ENCODE peak calls at places on chromosomes 12 and 14, in six cellular contexts. C is ovary; N is breast epithelium; W is mammary epithelial cell; E is CD8-positive, alpha-beta T cell; P is right cardiac atrium. O is an unnamed sample. For H3K4me1, the result is how much of the 10 kb centered on the place peaks cover.

GRCh38 chr12:79206871-79207270 is 342.3 kb downstream of the SYT1 start:
- DNase-seq in N (no peak), C (no peak), W (peak), P (no peak), E (no peak), O (no peak)

GRCh38 chr12:53052419-53053222 is 2.8 kb downstream of the TNS2 start:
- DNase-seq in W (peak), N (peak), C (peak), E (no peak), P (peak), O (peak)

GRCh38 chr12:56715798-56716197 is 9.3 kb downstream of the NACA start:
- DNase-seq in P (no peak), E (no peak), C (no peak), W (no peak), N (no peak), O (no peak)

GRCh38 chr14:97640031-97640430 is 842.8 kb downstream of the VRK1 start:
- DNase-seq in W (no peak), C (no peak), E (no peak), N (no peak), P (no peak), O (no peak)

GRCh38 chr14:98943907-98944306 is 328.1 kb downstream of the BCL11B start:
- DNase-seq in E (no peak), N (no peak), W (no peak), C (no peak), P (no peak), O (no peak)

GRCh38 chr14:106670006-106670405 is 1143.6 kb downstream of the TMEM121 start:
- DNase-seq in C (no peak), P (no peak), E (no peak), N (no peak), W (no peak), O (no peak)

GRCh38 chr12:6285532-6286306 is 24.8 kb upstream of the PLEKHG6 start:
- DNase-seq in W (peak), P (no peak), E (no peak), C (no peak), N (no peak), O (peak)

GRCh38 chr14:51783765-51784164 is 76.6 kb upstream of the GNG2 start:
- DNase-seq in E (no peak), W (peak), C (no peak), P (no peak), N (no peak), O (no peak)

GRCh38 chr14:105349992-105350391 is 35.4 kb downstream of the PACS2 start:
- DNase-seq in P (peak), E (no peak), C (no peak), N (no peak), W (no peak), O (no peak)

GRCh38 chr14:23297878-23298277 is 4.8 kb downstream of the PPP1R3E start:
- DNase-seq in W (no peak), C (peak), E (no peak), N (no peak), P (no peak), O (no peak)

GRCh38 chr12:61993734-61994345 is 266.4 kb upstream of the USP15 start:
- DNase-seq in P (no peak), C (no peak), W (peak), N (no peak), E (no peak), O (no peak)

GRCh38 chr14:36845346-36846042 is 183.8 kb downstream of the PAX9 start:
- DNase-seq in C (no peak), W (no peak), N (no peak), E (no peak), P (no peak), O (no peak)

GRCh38 chr12:105083041-105083440 is 1.2 kb downstream of the ALDH1L2 start:
- DNase-seq in E (no peak), C (no peak), W (no peak), P (no peak), N (no peak), O (no peak)

GRCh38 chr12:88309546-88309945 is 167.4 kb downstream of the TMTC3 start:
- DNase-seq in E (no peak), N (no peak), P (no peak), W (peak), C (no peak), O (peak)

GRCh38 chr14:61480704-61481285 is 159.4 kb downstream of the PRKCH start:
- DNase-seq in C (no peak), P (no peak), W (no peak), E (no peak), N (no peak), O (no peak)
- H3K4me1 ChIP-seq in C (under half), P (under half), W (under half), E (half or more), N (under half), O (under half)

DNA sequence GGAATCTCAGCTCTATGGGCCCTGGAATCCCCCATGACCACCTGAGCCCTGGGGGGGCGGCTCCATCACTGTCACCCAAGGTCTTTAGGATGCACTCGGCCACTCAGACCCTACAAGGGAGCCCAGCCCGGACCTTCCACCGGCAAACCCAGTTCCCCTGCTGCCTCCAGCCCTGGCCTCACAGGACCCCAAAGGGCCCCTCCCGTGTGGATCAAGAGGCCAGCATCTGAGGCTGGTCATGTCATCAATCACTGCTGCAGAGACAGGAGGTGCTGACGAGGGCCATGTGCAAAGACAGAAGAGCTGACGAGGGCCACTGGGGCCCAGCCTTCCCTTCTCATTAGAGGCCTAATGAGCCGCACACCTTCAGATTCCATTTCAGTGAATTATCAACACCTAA is 39.0 kb upstream of the SFSWAP start:
- DNase-seq in E (no peak), W (no peak), N (no peak), C (no peak), P (no peak), O (no peak)
- H3K27ac ChIP-seq in E (no peak), W (no peak), N (no peak), C (no peak), P (no peak), O (no peak)

GRCh38 chr12:31020385-31021166 is 53.1 kb upstream of the DDX11 start:
- DNase-seq in N (no peak), C (no peak), W (no peak), P (no peak), E (no peak), O (no peak)

GRCh38 chr12:31019561-31020308 is 53.9 kb upstream of the DDX11 start:
- DNase-seq in W (no peak), E (no peak), N (no peak), P (no peak), C (no peak), O (peak)

GRCh38 chr12:31021809-31022492 is 51.7 kb upstream of the DDX11 start:
- DNase-seq in E (no peak), C (no peak), W (no peak), P (no peak), N (no peak), O (no peak)

GRCh38 chr12:31021181-31021580 is 52.5 kb upstream of the DDX11 start:
- DNase-seq in N (no peak), W (no peak), P (no peak), C (no peak), E (no peak), O (no peak)

GRCh38 chr12:31023271-31023724 is 50.4 kb upstream of the DDX11 start:
- DNase-seq in P (no peak), W (no peak), E (no peak), C (no peak), N (no peak), O (no peak)
- H3K4me1 ChIP-seq in P (under half), W (under half), E (under half), C (under half), N (under half), O (under half)

GRCh38 chr12:11861864-11862600 is 208.7 kb upstream of the BCL2L14 start:
- DNase-seq in N (no peak), C (no peak), P (no peak), E (no peak), W (no peak), O (no peak)
- H3K27ac ChIP-seq in N (peak), C (peak), P (peak), E (no peak), W (no peak), O (no peak)

DNA sequence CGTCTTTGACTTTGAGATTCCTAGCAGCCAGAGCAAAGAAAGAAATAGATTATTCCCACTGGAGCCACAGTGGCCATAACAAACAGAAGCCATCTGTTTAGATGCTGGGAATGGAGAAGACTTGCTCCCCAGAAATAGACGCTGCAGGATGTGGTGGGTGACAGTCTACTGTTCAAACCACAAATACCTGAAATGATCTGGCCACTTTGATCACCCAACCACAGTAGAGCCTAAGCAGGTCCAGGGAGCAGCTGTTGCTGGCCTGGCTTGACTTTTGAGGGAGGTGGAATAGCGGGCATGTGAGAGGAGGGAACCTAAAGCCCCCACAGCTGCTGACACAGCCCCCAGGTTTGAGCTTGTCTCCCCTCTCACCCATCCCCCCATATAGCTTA is 38.6 kb downstream of the SH2B3 start:
- DNase-seq in C (no peak), W (peak), N (no peak), E (no peak), P (no peak), O (no peak)
- H3K4me1 ChIP-seq in C (under half), W (under half), N (under half), E (half or more), P (under half), O (under half)

GRCh38 chr14:81208489-81208888 is 12.3 kb downstream of the GTF2A1 start:
- DNase-seq in C (no peak), P (peak), W (no peak), E (no peak), N (no peak), O (no peak)
- H3K27ac ChIP-seq in C (no peak), P (no peak), W (no peak), E (no peak), N (no peak), O (no peak)

GRCh38 chr12:64560395-64561301 is 49.6 kb upstream of the RASSF3 start:
- DNase-seq in N (no peak), W (peak), E (no peak), P (no peak), C (no peak), O (peak)

GRCh38 chr12:64556231-64556630 is 54.1 kb upstream of the RASSF3 start:
- DNase-seq in W (no peak), N (no peak), C (no peak), P (no peak), E (no peak), O (no peak)

GRCh38 chr12:64558754-64559153 is 51.5 kb upstream of the RASSF3 start:
- DNase-seq in W (no peak), E (no peak), N (no peak), C (no peak), P (no peak), O (no peak)

GRCh38 chr12:64566122-64566521 is 44.2 kb upstream of the RASSF3 start:
- DNase-seq in C (no peak), P (no peak), W (no peak), E (no peak), N (no peak), O (peak)

DNA sequence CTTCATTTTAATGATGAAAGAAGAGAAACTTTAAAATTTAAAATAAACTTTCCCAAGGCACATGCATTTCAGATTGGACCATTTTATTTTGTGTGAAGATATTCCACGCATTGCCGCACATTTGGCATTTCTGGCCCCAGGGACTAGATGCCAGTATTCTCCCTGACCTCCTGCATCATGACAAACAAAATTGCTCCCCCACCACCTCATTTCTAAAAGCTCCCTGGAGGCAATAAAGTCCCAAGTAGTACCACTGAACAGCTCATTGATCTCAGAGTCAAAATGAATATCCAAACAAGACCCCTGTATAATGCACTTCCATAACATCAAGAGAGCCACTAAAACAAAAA is 49.0 kb upstream of the RASSF3 start:
- DNase-seq in W (no peak), N (no peak), E (no peak), P (no peak), C (no peak), O (no peak)
- H3K4me1 ChIP-seq in W (under half), N (under half), E (under half), P (under half), C (under half), O (under half)

DNA sequence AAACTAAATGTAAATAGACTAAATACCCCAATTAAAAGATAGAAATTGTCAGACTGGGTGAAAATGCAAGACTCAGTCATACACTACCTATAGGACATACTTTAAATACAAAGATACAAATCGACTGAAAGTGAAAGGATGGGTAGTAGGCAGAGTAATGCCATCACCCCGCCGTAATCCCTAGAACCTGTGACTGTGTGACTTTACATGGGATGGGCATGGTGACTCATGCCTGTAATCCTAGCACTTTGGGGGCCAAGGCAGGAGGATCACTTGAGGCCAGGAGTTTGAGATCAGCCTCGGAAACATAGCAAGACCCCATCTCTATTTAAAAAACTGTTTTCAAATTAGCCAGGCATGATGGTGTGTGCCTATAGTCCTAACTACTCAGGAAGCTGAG is 2.6 kb upstream of the EVL start:
- DNase-seq in W (no peak), N (no peak), P (no peak), C (no peak), E (no peak), O (no peak)
- H3K27ac ChIP-seq in W (no peak), N (no peak), P (no peak), C (no peak), E (peak), O (no peak)

DNA sequence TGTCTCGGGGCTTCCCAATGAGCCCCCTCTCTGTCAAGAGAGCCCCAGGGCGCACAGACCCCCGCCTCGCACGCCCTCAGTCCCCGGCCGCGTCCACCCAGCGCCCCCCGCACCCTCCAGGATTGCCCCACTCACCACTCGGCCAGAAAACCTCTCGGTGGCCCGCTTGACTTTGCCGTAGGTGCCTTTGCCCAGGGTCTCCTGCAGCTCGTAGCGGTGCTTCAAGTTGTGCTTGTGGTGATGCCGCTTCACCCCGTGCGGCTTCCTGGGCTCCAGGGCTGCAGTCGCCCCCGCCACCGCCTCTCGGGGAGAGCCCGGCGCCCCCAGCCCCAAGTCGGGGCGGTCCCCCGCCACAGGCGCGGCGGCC is 492 bp downstream of the NUAK1 start:
- DNase-seq in N (no peak), P (no peak), E (no peak), C (no peak), W (peak), O (no peak)
- H3K4me1 ChIP-seq in N (under half), P (under half), E (under half), C (under half), W (half or more), O (half or more)

DNA sequence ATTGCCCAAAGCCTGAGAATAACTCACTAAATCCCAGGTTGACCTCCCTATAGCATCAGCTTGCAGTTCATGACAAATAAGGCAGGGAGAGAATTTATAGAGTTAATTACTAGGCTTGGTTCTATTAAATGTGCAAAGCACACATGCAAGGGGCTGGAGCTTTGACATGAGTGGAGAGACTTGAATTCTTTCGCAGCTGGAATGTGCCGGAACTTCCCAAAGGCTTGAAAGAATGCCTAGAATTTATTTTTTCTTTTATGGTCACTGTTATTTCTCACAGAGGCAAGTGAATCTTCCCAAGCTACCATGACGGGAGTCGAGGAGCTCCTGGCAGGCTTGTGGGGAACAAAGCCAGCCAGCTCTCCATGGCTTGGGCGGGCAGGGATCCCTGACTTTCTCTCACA is 95.5 kb upstream of the USP44 start:
- DNase-seq in C (no peak), W (no peak), N (no peak), P (peak), E (no peak), O (peak)
- H3K27ac ChIP-seq in C (no peak), W (no peak), N (peak), P (peak), E (no peak), O (peak)